ENCODE peak calls at places on chromosomes 12 and 14, in five cellular contexts. Y is Peyer's patch, O is astrocyte of the spinal cord, U is Calu3, C is lung. P is an unnamed sample.

GRCh38 chr14:51862171-51862838 is 1.9 kb downstream of the GNG2 start:
- DNase-seq in Y (no peak), O (no peak), U (no peak), C (no peak), P (no peak)

GRCh38 chr12:63838411-63838810 is 6.1 kb upstream of the SRGAP1 start:
- DNase-seq in Y (no peak), O (no peak), U (no peak), C (no peak), P (no peak)

GRCh38 chr12:39490500-39491276 is 47.8 kb upstream of the KIF21A start:
- DNase-seq in Y (no peak), O (peak), U (no peak), C (no peak), P (no peak)

GRCh38 chr14:38404616-38405015 is 148.7 kb upstream of the CLEC14A start:
- DNase-seq in Y (no peak), O (peak), U (no peak), C (no peak), P (no peak)

GRCh38 chr12:112977641-112978040 is 678 bp upstream of the OAS2 start:
- DNase-seq in Y (no peak), O (no peak), U (no peak), C (no peak), P (no peak)

GRCh38 chr12:47754126-47754525 is 4.6 kb downstream of the RAPGEF3 start:
- DNase-seq in Y (no peak), O (no peak), U (no peak), C (no peak), P (no peak)

GRCh38 chr14:62039871-62040270 is 277.7 kb downstream of the SNAPC1 start:
- DNase-seq in Y (no peak), O (no peak), U (no peak), C (no peak), P (no peak)

GRCh38 chr12:50572760-50573159 is 68.0 kb downstream of the DIP2B start:
- DNase-seq in Y (no peak), O (no peak), U (no peak), C (no peak), P (no peak)

GRCh38 chr14:95961481-95961880 is 77.7 kb upstream of the C14orf132 start:
- DNase-seq in Y (no peak), O (no peak), U (no peak), C (no peak), P (no peak)

GRCh38 chr12:11631288-11631687 is 18.2 kb upstream of the ETV6 start:
- DNase-seq in Y (no peak), O (no peak), U (no peak), C (no peak), P (no peak)

GRCh38 chr14:55302770-55303472 is 31.7 kb downstream of the FBXO34 start:
- DNase-seq in Y (no peak), O (no peak), U (no peak), C (no peak), P (no peak)

GRCh38 chr14:24339284-24340151 is at the start of gene RIPK3:
- DNase-seq in Y (peak), O (no peak), U (peak), C (peak), P (peak)

GRCh38 chr14:61475316-61475715 is 153.9 kb downstream of the PRKCH start:
- DNase-seq in Y (no peak), O (peak), U (peak), C (no peak), P (no peak)

GRCh38 chr12:25056011-25056410 is 107.1 kb upstream of the BCAT1 start:
- DNase-seq in Y (no peak), O (no peak), U (no peak), C (no peak), P (no peak)

GRCh38 chr14:57879516-57879915 is 13.6 kb upstream of the SLC35F4 start:
- DNase-seq in Y (no peak), O (no peak), U (no peak), C (no peak), P (no peak)

GRCh38 chr14:57883061-57883460 is 17.2 kb upstream of the SLC35F4 start:
- DNase-seq in Y (no peak), O (no peak), U (no peak), C (no peak), P (no peak)

GRCh38 chr14:57889245-57889644 is 23.4 kb upstream of the SLC35F4 start:
- DNase-seq in Y (no peak), O (peak), U (peak), C (peak), P (no peak)

GRCh38 chr14:57884175-57884574 is 18.3 kb upstream of the SLC35F4 start:
- DNase-seq in Y (no peak), O (peak), U (no peak), C (no peak), P (no peak)
- TF ChIP-seq CTCF in Y (no peak), O (peak), U (peak), C (no peak), P (no peak)

GRCh38 chr12:31959051-31959700 is at the start of gene RESF1:
- DNase-seq in Y (peak), O (peak), U (peak), C (peak), P (peak)

GRCh38 chr12:31961137-31961536 is 1.9 kb downstream of the RESF1 start:
- DNase-seq in Y (peak), O (no peak), U (no peak), C (no peak), P (no peak)

GRCh38 chr12:31958601-31959000 is 614 bp upstream of the RESF1 start:
- DNase-seq in Y (no peak), O (no peak), U (no peak), C (no peak), P (no peak)

GRCh38 chr12:31962076-31962475 is 2.9 kb downstream of the RESF1 start:
- DNase-seq in Y (no peak), O (no peak), U (no peak), C (no peak), P (no peak)

DNA sequence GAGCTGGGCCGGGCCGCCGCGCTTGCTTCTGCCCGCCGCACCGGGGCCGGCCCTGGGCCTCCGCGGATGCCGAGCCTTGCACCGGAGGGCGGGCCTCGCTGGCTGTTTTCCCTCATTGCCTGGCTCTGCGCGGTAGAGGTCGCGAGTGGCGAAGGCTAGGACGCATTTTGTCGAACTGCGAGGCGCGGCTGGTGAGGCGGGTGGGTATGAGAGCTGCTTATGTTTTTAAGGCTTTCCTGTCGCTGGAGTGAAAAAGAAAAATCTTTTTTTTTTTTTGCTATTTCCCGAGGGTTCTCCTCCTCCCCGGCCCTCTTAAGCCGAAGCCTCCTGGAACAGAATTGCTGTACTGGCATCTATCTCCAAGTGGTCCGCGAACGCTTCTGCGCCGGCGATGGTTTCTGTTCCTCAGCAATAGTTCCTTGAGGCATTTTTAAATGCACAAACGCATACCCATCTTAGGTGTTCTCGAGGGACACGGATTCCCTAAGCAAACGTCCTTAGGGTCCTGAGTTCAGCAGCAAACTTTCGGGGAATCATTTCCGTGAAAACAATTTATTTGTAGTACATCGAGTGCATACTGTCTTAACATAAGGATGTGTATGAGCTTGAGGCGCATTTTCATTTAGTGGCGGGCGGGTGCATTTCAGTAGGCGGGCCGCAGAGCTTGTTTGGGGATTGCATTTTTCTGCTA is 631 bp downstream of the RESF1 start:
- DNase-seq in Y (peak), O (peak), U (peak), C (peak), P (peak)
- TF ChIP-seq CTCF in Y (peak), O (no peak), U (no peak), C (no peak), P (no peak)

GRCh38 chr12:452667-453210 is 7.0 kb upstream of the B4GALNT3 start:
- DNase-seq in Y (no peak), O (no peak), U (no peak), C (no peak), P (peak)
- TF ChIP-seq CTCF in Y (peak), O (peak), U (no peak), C (no peak), P (no peak)

DNA sequence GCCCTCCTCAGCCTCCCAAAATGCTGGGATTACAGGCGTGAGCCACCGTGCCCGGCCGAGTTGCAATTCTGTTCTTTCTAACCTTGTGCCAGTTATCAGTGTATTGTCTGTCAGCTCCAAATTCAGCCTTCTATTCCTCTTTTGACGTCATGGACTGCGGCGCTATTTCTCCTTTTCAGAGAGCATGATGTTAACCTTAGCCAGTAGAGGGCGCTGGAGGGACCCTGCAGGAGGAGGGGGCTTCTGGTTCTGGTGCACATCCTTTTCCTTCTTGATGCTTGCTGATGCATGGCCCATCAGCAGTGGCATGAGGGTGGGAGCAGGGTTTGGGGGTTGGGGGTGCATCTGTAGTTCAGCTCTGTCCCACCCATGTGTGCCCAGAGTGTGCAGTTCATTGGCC is 179.3 kb upstream of the RMST start:
- DNase-seq in Y (no peak), O (no peak), U (no peak), C (no peak), P (no peak)
- TF ChIP-seq CTCF in Y (no peak), O (no peak), U (peak), C (no peak), P (no peak)

DNA sequence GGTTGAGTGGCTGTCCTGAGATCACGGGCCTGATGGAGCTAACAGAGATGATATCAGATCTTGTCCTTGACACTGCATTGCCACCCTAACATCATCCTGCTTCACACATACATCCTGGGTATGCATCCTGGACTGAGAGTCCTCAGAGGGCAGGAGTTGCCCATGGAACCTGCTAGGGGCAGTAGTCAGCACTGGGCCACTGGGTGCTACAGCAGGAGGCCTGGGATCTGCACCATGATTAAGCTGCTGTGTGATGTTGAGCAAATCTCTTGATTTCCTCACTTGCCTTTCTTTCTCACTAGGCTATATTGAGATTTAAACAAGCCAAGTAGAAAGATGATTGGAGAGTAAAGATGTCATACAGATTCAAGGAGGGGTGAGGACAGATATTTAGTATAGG is 22.1 kb upstream of the EIF4B start:
- DNase-seq in Y (no peak), O (no peak), U (peak), C (no peak), P (no peak)
- TF ChIP-seq CTCF in Y (no peak), O (peak), U (no peak), C (no peak), P (no peak)

DNA sequence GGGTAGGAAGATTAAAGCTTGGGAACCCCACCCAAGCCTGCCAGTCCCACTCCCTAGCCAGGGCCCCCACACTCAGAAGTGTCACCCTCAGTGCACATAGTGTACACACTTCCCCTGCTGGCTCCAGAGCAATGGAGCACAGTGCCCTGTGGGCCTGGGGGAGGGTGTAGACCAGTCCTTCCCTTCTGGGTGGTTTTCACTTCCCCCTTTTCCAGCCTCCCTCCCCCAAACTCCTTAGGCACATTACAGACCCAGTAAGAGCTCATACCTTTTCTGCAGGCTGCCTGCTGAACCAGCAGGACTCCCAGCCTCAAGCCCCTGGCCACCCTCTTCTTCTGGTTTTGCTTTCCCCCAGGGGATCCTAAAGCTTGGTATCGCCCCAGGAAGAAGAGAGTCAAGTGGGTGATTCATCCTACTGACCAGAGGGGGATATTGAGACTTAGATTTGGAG is at the start of gene ZNF385A:
- DNase-seq in Y (peak), O (no peak), U (no peak), C (no peak), P (no peak)
- TF ChIP-seq CTCF in Y (no peak), O (no peak), U (no peak), C (no peak), P (no peak)

DNA sequence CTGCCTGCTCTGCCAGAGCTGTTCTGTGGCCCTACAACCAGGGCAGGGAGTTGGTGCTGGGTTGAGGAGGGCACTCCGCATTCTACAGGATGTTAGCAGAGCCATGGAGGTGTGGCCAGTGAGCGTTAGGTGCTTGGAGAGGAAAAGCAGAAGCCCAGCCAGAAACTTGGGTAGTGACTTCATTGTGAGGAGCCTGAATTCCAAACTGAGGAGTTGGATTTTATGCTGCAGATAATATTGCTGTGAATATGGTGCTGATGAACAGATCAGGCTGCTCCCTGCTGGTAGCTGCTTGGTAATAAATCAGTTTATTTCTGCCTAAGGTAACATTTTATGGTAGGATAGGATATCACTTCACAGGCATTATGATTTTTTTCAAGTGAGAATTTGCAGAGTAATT is 7.1 kb upstream of the CCDC175 start:
- DNase-seq in Y (no peak), O (peak), U (no peak), C (no peak), P (no peak)
- TF ChIP-seq CTCF in Y (no peak), O (peak), U (no peak), C (no peak), P (no peak)

P was measured in natural killer cell.